ENCODE peak calls at places on chromosomes 7 and 10, in eight cellular contexts. One of them, this sample, is unnamed.

GRCh38 chr10:110834622-110835219 is 37.0 kb upstream of the PDCD4 start:
- DNase-seq in activated CD4-positive, alpha-beta T cell treated with anti-CD3 and anti-CD28 coated beads, Interleukin-2, amount 10 ng/mL, durations not matched to agents 7 days and 5 days: peak
- DNase-seq in activated naive CD4-positive, alpha-beta T cell treated with anti-CD3 and anti-CD28 coated beads, Interleukin-2, amount 10 ng/mL, durations not matched to agents 7 days and 5 days: peak
- DNase-seq in stimulated activated CD4-positive, alpha-beta T cell treated with anti-CD3 and anti-CD28 coated beads, Interleukin-1b, Interleukin-23, amount 100 ng/mL, for 24 hours: no peak
- DNase-seq in GM23248: no peak
- DNase-seq in T-helper 17 cell: no peak
- DNase-seq in Calu3: no peak
- DNase-seq in AG09309: no peak
- DNase-seq in this sample: no peak

GRCh38 chr10:24307173-24307572 is 98.2 kb downstream of the KIAA1217 start:
- DNase-seq in activated CD4-positive, alpha-beta T cell treated with anti-CD3 and anti-CD28 coated beads, Interleukin-2, amount 10 ng/mL, durations not matched to agents 7 days and 5 days: no peak
- DNase-seq in activated naive CD4-positive, alpha-beta T cell treated with anti-CD3 and anti-CD28 coated beads, Interleukin-2, amount 10 ng/mL, durations not matched to agents 7 days and 5 days: no peak
- DNase-seq in stimulated activated CD4-positive, alpha-beta T cell treated with anti-CD3 and anti-CD28 coated beads, Interleukin-1b, Interleukin-23, amount 100 ng/mL, for 24 hours: no peak
- DNase-seq in GM23248: no peak
- DNase-seq in T-helper 17 cell: no peak
- DNase-seq in Calu3: no peak
- DNase-seq in AG09309: no peak
- DNase-seq in this sample: no peak

GRCh38 chr7:16916111-16916639 is 34.4 kb upstream of the AGR3 start:
- DNase-seq in activated CD4-positive, alpha-beta T cell treated with anti-CD3 and anti-CD28 coated beads, Interleukin-2, amount 10 ng/mL, durations not matched to agents 7 days and 5 days: no peak
- DNase-seq in activated naive CD4-positive, alpha-beta T cell treated with anti-CD3 and anti-CD28 coated beads, Interleukin-2, amount 10 ng/mL, durations not matched to agents 7 days and 5 days: no peak
- DNase-seq in stimulated activated CD4-positive, alpha-beta T cell treated with anti-CD3 and anti-CD28 coated beads, Interleukin-1b, Interleukin-23, amount 100 ng/mL, for 24 hours: no peak
- DNase-seq in GM23248: peak
- DNase-seq in T-helper 17 cell: no peak
- DNase-seq in Calu3: peak
- DNase-seq in AG09309: peak
- DNase-seq in this sample: no peak

GRCh38 chr10:103080891-103081581 is 112.0 kb downstream of the NT5C2 start:
- DNase-seq in activated CD4-positive, alpha-beta T cell treated with anti-CD3 and anti-CD28 coated beads, Interleukin-2, amount 10 ng/mL, durations not matched to agents 7 days and 5 days: no peak
- DNase-seq in activated naive CD4-positive, alpha-beta T cell treated with anti-CD3 and anti-CD28 coated beads, Interleukin-2, amount 10 ng/mL, durations not matched to agents 7 days and 5 days: no peak
- DNase-seq in stimulated activated CD4-positive, alpha-beta T cell treated with anti-CD3 and anti-CD28 coated beads, Interleukin-1b, Interleukin-23, amount 100 ng/mL, for 24 hours: no peak
- DNase-seq in GM23248: no peak
- DNase-seq in T-helper 17 cell: no peak
- DNase-seq in Calu3: peak
- DNase-seq in AG09309: no peak
- DNase-seq in this sample: no peak

GRCh38 chr7:155922507-155922841 is 110.2 kb upstream of the SHH start:
- DNase-seq in activated CD4-positive, alpha-beta T cell treated with anti-CD3 and anti-CD28 coated beads, Interleukin-2, amount 10 ng/mL, durations not matched to agents 7 days and 5 days: no peak
- DNase-seq in activated naive CD4-positive, alpha-beta T cell treated with anti-CD3 and anti-CD28 coated beads, Interleukin-2, amount 10 ng/mL, durations not matched to agents 7 days and 5 days: no peak
- DNase-seq in stimulated activated CD4-positive, alpha-beta T cell treated with anti-CD3 and anti-CD28 coated beads, Interleukin-1b, Interleukin-23, amount 100 ng/mL, for 24 hours: no peak
- DNase-seq in GM23248: no peak
- DNase-seq in T-helper 17 cell: no peak
- DNase-seq in Calu3: peak
- DNase-seq in AG09309: no peak
- DNase-seq in this sample: no peak

GRCh38 chr7:29564455-29565185 is 985 bp downstream of the PRR15 start:
- DNase-seq in activated CD4-positive, alpha-beta T cell treated with anti-CD3 and anti-CD28 coated beads, Interleukin-2, amount 10 ng/mL, durations not matched to agents 7 days and 5 days: no peak
- DNase-seq in activated naive CD4-positive, alpha-beta T cell treated with anti-CD3 and anti-CD28 coated beads, Interleukin-2, amount 10 ng/mL, durations not matched to agents 7 days and 5 days: no peak
- DNase-seq in stimulated activated CD4-positive, alpha-beta T cell treated with anti-CD3 and anti-CD28 coated beads, Interleukin-1b, Interleukin-23, amount 100 ng/mL, for 24 hours: no peak
- DNase-seq in GM23248: peak
- DNase-seq in T-helper 17 cell: no peak
- DNase-seq in Calu3: peak
- DNase-seq in AG09309: no peak
- DNase-seq in this sample: peak

GRCh38 chr10:32446701-32447406 is 914 bp downstream of the CCDC7 start:
- DNase-seq in activated CD4-positive, alpha-beta T cell treated with anti-CD3 and anti-CD28 coated beads, Interleukin-2, amount 10 ng/mL, durations not matched to agents 7 days and 5 days: no peak
- DNase-seq in activated naive CD4-positive, alpha-beta T cell treated with anti-CD3 and anti-CD28 coated beads, Interleukin-2, amount 10 ng/mL, durations not matched to agents 7 days and 5 days: no peak
- DNase-seq in stimulated activated CD4-positive, alpha-beta T cell treated with anti-CD3 and anti-CD28 coated beads, Interleukin-1b, Interleukin-23, amount 100 ng/mL, for 24 hours: no peak
- DNase-seq in GM23248: peak
- DNase-seq in T-helper 17 cell: no peak
- DNase-seq in Calu3: no peak
- DNase-seq in AG09309: no peak
- DNase-seq in this sample: no peak

GRCh38 chr10:58177362-58177947 is 90.2 kb downstream of the IPMK start:
- DNase-seq in activated CD4-positive, alpha-beta T cell treated with anti-CD3 and anti-CD28 coated beads, Interleukin-2, amount 10 ng/mL, durations not matched to agents 7 days and 5 days: no peak
- DNase-seq in activated naive CD4-positive, alpha-beta T cell treated with anti-CD3 and anti-CD28 coated beads, Interleukin-2, amount 10 ng/mL, durations not matched to agents 7 days and 5 days: no peak
- DNase-seq in stimulated activated CD4-positive, alpha-beta T cell treated with anti-CD3 and anti-CD28 coated beads, Interleukin-1b, Interleukin-23, amount 100 ng/mL, for 24 hours: no peak
- DNase-seq in GM23248: peak
- DNase-seq in T-helper 17 cell: no peak
- DNase-seq in Calu3: no peak
- DNase-seq in AG09309: no peak
- DNase-seq in this sample: no peak

GRCh38 chr7:107937514-107937913 is 46.5 kb downstream of the DLD start:
- DNase-seq in activated CD4-positive, alpha-beta T cell treated with anti-CD3 and anti-CD28 coated beads, Interleukin-2, amount 10 ng/mL, durations not matched to agents 7 days and 5 days: no peak
- DNase-seq in activated naive CD4-positive, alpha-beta T cell treated with anti-CD3 and anti-CD28 coated beads, Interleukin-2, amount 10 ng/mL, durations not matched to agents 7 days and 5 days: no peak
- DNase-seq in stimulated activated CD4-positive, alpha-beta T cell treated with anti-CD3 and anti-CD28 coated beads, Interleukin-1b, Interleukin-23, amount 100 ng/mL, for 24 hours: no peak
- DNase-seq in GM23248: no peak
- DNase-seq in T-helper 17 cell: no peak
- DNase-seq in Calu3: no peak
- DNase-seq in AG09309: no peak
- DNase-seq in this sample: no peak

GRCh38 chr10:47264797-47265281 is 35.2 kb upstream of the GDF10 start:
- DNase-seq in activated CD4-positive, alpha-beta T cell treated with anti-CD3 and anti-CD28 coated beads, Interleukin-2, amount 10 ng/mL, durations not matched to agents 7 days and 5 days: peak
- DNase-seq in activated naive CD4-positive, alpha-beta T cell treated with anti-CD3 and anti-CD28 coated beads, Interleukin-2, amount 10 ng/mL, durations not matched to agents 7 days and 5 days: peak
- DNase-seq in stimulated activated CD4-positive, alpha-beta T cell treated with anti-CD3 and anti-CD28 coated beads, Interleukin-1b, Interleukin-23, amount 100 ng/mL, for 24 hours: no peak
- DNase-seq in GM23248: no peak
- DNase-seq in T-helper 17 cell: no peak
- DNase-seq in Calu3: no peak
- DNase-seq in AG09309: no peak
- DNase-seq in this sample: no peak